ENCODE peak calls at places on chromosomes 7 and 10, in nine cellular contexts. S is tibial artery; T is PC-3; N is lower lobe of right lung; B is fibroblast of the aortic adventitia; I is CD8-positive, alpha-beta T cell; Z is neural progenitor cell; U is ascending aorta; H is suprapubic skin. K is an unnamed sample.
A peak's percentile ranks its signal among the peaks of the same experiment; 100 is the strongest.

GRCh38 chr7:46449743-46450142 is 528.7 kb upstream of the IGFBP3 start:
- DNase-seq in H (no peak), B (no peak), T (no peak), I (no peak), S (no peak), N (no peak), Z (no peak), U (no peak), K (no peak)

GRCh38 chr7:38932509-38933168 is 23.6 kb upstream of the VPS41 start:
- DNase-seq in U (peak; percentile 73), H (no peak), S (peak; percentile 69), I (peak; percentile 5), T (peak; percentile 63), Z (peak; percentile 82), N (peak; percentile 67), B (peak; percentile 55), K (peak; percentile 66)

GRCh38 chr7:151046603-151047573 is 1.4 kb upstream of the ASIC3 start:
- DNase-seq in U (no peak), N (no peak), H (no peak), T (peak; percentile 73), I (no peak), B (peak; percentile 88), S (no peak), Z (no peak), K (peak; percentile 83)

GRCh38 chr7:30778246-30779025 is 7.2 kb downstream of the MINDY4 start:
- DNase-seq in T (no peak), S (no peak), B (peak; percentile 66), N (no peak), Z (no peak), H (no peak), U (peak; percentile 73), I (no peak), K (peak; percentile 65)

GRCh38 chr10:59903871-59904270 is 2.5 kb downstream of the CCDC6 start:
- DNase-seq in N (no peak), T (no peak), B (peak; percentile 58), H (no peak), I (no peak), S (no peak), Z (no peak), U (no peak), K (peak; percentile 41)

GRCh38 chr10:110358869-110359629 is 54.3 kb upstream of the SMNDC1 start:
- DNase-seq in S (no peak), T (peak; percentile 81), N (no peak), U (no peak), I (no peak), Z (no peak), H (no peak), B (peak; percentile 52), K (peak; percentile 59)

GRCh38 chr7:159158888-159159405 is 14.3 kb upstream of the VIPR2 start:
- DNase-seq in Z (no peak), I (no peak), S (peak; percentile 48), H (no peak), N (no peak), T (no peak), U (no peak), B (no peak), K (no peak)

GRCh38 chr7:106282374-106282773 is 2.4 kb downstream of the NAMPT start:
- DNase-seq in B (peak; percentile 40), U (no peak), S (no peak), I (no peak), N (no peak), Z (no peak), H (no peak), T (no peak), K (peak; percentile 53)

GRCh38 chr7:100087055-100087750 is 1.6 kb upstream of the COPS6 start:
- DNase-seq in N (no peak), I (no peak), S (no peak), B (peak; percentile 100), U (no peak), Z (no peak), H (no peak), T (peak; percentile 82), K (peak; percentile 97)

GRCh38 chr10:26367771-26368170 is 70.4 kb upstream of the APBB1IP start:
- DNase-seq in B (peak; percentile 53), H (no peak), S (no peak), U (no peak), N (peak; percentile 54), Z (peak; percentile 78), T (peak; percentile 40), I (peak; percentile 3), K (peak; percentile 13)

GRCh38 chr10:116055252-116055918 is 217.6 kb downstream of the GFRA1 start:
- DNase-seq in Z (no peak), N (no peak), B (no peak), U (no peak), T (no peak), H (no peak), I (no peak), S (no peak), K (no peak)

GRCh38 chr10:47076949-47077348 is 165.7 kb downstream of the PTPN20 start:
- DNase-seq in T (no peak), H (no peak), N (no peak), B (peak; percentile 9), Z (no peak), S (no peak), U (peak; percentile 7), I (no peak), K (peak; percentile 45)

GRCh38 chr7:116713918-116714317 is 41.9 kb downstream of the MET start:
- DNase-seq in Z (no peak), T (peak; percentile 21), I (no peak), U (no peak), S (no peak), N (no peak), B (peak; percentile 60), H (no peak), K (no peak)

GRCh38 chr7:23358152-23358674 is 59.1 kb downstream of the MALSU1 start:
- DNase-seq in H (no peak), N (no peak), S (no peak), U (no peak), Z (no peak), I (no peak), T (no peak), B (no peak), K (no peak)

GRCh38 chr7:79740076-79740475 is 286.6 kb upstream of the MAGI2 start:
- DNase-seq in I (no peak), B (no peak), N (no peak), H (no peak), Z (no peak), U (no peak), T (no peak), S (no peak), K (no peak)

GRCh38 chr7:139523988-139524815 is 717 bp downstream of the CLEC2L start:
- DNase-seq in B (no peak), Z (peak; percentile 39), S (no peak), N (no peak), U (no peak), H (no peak), T (no peak), I (no peak), K (no peak)
- H3K4me3 ChIP-seq in B (no peak overlapping the region), Z (peak overlapping the region; percentile 44), S (no peak overlapping the region), N (no peak overlapping the region), U (no peak overlapping the region), H (peak overlapping the region; percentile 31), T (no peak overlapping the region), I (no peak overlapping the region), K (no peak overlapping the region)

DNA sequence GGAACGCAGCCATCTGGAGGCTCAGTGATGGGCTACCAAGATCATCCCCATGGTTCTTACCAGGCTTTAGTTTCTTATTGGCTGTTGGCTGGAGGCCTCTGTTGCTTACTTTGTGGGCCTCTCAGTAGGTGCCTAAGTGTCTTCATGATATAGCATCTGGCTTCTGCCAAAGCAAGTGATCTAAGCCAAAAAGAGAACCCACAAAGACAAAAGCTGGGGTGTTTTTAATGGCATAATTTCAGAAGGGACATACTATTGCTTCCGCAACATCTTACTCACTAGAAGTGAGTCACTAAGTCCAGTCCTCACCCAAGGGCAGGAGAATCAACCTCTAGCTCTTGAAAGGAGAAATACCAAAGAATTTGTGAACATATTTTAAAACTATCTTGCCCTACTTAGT is 132.0 kb upstream of the MDFIC start:
- DNase-seq in I (no peak), S (no peak), Z (no peak), T (peak; percentile 68), B (peak; percentile 93), U (no peak), H (no peak), N (no peak), K (peak; percentile 90)
- H3K4me3 ChIP-seq in I (no peak overlapping the region), S (no peak overlapping the region), Z (no peak overlapping the region), T (no peak overlapping the region), B (no peak overlapping the region), U (no peak overlapping the region), H (no peak overlapping the region), N (no peak overlapping the region), K (no peak overlapping the region)

DNA sequence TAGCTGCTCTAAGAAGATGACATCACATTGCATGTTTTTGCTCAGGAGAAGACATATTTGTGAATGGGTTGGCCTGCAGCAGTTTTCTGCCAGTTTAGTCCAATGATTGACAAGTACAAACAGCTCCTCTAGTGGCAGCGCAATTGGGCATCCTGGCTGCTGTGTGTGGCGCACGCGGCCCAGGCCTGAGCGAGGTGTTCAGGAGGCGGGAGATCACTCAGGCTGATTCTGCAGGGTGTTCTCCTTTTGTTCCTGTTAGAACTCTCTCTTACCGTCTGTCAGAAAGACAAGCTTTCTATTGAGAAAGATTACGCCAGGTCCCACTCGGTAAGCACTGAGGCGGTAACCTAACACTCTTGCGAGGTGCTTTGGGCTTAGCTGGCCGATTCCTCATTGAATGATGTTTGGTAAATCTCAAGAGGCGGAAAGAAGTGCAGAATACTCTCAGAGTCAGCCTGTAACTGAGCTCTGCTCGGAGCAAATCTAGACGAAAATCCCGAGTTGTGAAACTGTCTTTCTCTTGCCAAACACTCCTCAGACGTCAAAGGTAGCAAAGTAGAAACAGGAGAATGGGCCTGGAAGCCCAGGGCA is 219.2 kb upstream of the BMPER start:
- DNase-seq in S (no peak), H (no peak), U (no peak), T (no peak), Z (peak; percentile 21), B (no peak), N (peak; percentile 53), I (no peak), K (no peak)
- H3K4me3 ChIP-seq in S (no peak overlapping the region), H (no peak overlapping the region), U (no peak overlapping the region), T (no peak overlapping the region), Z (no peak overlapping the region), B (no peak overlapping the region), N (no peak overlapping the region), I (no peak overlapping the region), K (no peak overlapping the region)

DNA sequence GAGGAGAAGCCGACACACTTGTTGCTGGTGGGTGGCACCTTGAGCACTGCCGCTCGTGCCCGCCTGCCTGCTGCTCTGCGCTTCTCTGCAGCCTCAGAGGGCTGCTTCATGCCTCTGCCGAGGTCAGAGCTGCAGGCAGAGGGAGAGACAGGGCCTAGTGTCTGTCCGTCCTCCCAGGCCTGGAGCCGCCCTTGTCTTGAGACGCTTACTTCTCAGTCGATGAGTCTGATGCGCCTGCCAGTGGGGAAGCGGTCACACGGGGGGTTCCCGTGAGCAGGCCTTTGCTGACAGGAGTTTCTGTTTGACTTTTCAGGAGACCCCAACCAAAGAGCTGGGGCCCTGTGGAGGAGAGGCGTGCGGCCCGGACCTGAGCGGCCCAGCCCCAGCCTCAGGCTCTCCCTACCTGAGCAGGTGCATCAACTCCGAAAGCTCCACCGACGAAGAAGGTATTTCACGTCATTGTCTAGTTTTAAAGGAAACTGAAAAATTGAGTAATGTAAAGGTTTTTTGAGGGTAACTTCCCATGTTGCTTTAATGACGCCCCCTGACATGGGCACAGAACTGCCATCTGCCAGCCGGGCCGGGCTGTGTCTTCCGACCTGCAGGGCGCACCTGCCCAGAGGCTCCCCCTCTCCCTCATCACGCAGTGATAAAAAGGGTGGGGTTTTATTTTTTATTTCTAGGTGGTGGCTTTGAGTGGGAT is 7.8 kb upstream of the BHLHA15 start:
- DNase-seq in N (no peak), Z (no peak), B (no peak), S (no peak), T (no peak), I (no peak), H (no peak), U (peak; percentile 52), K (no peak)
- H3K4me3 ChIP-seq in N (no peak overlapping the region), Z (no peak overlapping the region), B (no peak overlapping the region), S (no peak overlapping the region), T (no peak overlapping the region), I (peak overlapping the region; percentile 43), H (no peak overlapping the region), U (no peak overlapping the region), K (no peak overlapping the region)